ENCODE peak calls at places on chromosome 15, in six cellular contexts. One of them, this sample, is unnamed.

GRCh38 chr15:57732526-57733331 is 26.2 kb downstream of the POLR2M start:
- DNase-seq in mucosa of descending colon: peak
- DNase-seq in bronchial epithelial cell: peak
- DNase-seq in GM06990: no peak
- DNase-seq in uterus: no peak
- DNase-seq in left ventricle myocardium inferior: peak
- DNase-seq in this sample: peak

GRCh38 chr15:58222698-58223097 is 84.5 kb downstream of the AQP9 start:
- DNase-seq in mucosa of descending colon: no peak
- DNase-seq in bronchial epithelial cell: no peak
- DNase-seq in GM06990: no peak
- DNase-seq in uterus: no peak
- DNase-seq in left ventricle myocardium inferior: no peak
- DNase-seq in this sample: no peak

GRCh38 chr15:40307421-40308165 is at the start of gene PLCB2:
- DNase-seq in mucosa of descending colon: peak
- DNase-seq in bronchial epithelial cell: no peak
- DNase-seq in GM06990: peak
- DNase-seq in uterus: no peak
- DNase-seq in left ventricle myocardium inferior: peak
- DNase-seq in this sample: no peak

GRCh38 chr15:58243083-58243482 is 104.9 kb downstream of the AQP9 start:
- DNase-seq in mucosa of descending colon: no peak
- DNase-seq in bronchial epithelial cell: no peak
- DNase-seq in GM06990: no peak
- DNase-seq in uterus: no peak
- DNase-seq in left ventricle myocardium inferior: no peak
- DNase-seq in this sample: no peak

GRCh38 chr15:80669599-80670273 is 25.4 kb upstream of the ABHD17C start:
- DNase-seq in mucosa of descending colon: no peak
- DNase-seq in bronchial epithelial cell: peak
- DNase-seq in GM06990: peak
- DNase-seq in uterus: no peak
- DNase-seq in left ventricle myocardium inferior: no peak
- DNase-seq in this sample: peak

GRCh38 chr15:63402498-63403253 is 21.0 kb upstream of the CA12 start:
- DNase-seq in mucosa of descending colon: no peak
- DNase-seq in bronchial epithelial cell: peak
- DNase-seq in GM06990: no peak
- DNase-seq in uterus: no peak
- DNase-seq in left ventricle myocardium inferior: no peak
- DNase-seq in this sample: peak

GRCh38 chr15:70932397-70932796 is 39.8 kb downstream of the LRRC49 start:
- DNase-seq in mucosa of descending colon: no peak
- DNase-seq in bronchial epithelial cell: peak
- DNase-seq in GM06990: no peak
- DNase-seq in uterus: no peak
- DNase-seq in left ventricle myocardium inferior: no peak
- DNase-seq in this sample: no peak

GRCh38 chr15:29785068-29785467 is 37.2 kb downstream of the TJP1 start:
- DNase-seq in mucosa of descending colon: no peak
- DNase-seq in bronchial epithelial cell: no peak
- DNase-seq in GM06990: no peak
- DNase-seq in uterus: no peak
- DNase-seq in left ventricle myocardium inferior: no peak
- DNase-seq in this sample: peak

GRCh38 chr15:83886321-83886720 is 232.4 kb downstream of the ADAMTSL3 start:
- DNase-seq in mucosa of descending colon: no peak
- DNase-seq in bronchial epithelial cell: no peak
- DNase-seq in GM06990: no peak
- DNase-seq in uterus: no peak
- DNase-seq in left ventricle myocardium inferior: no peak
- DNase-seq in this sample: no peak

GRCh38 chr15:44033894-44034293 is 161.2 kb downstream of the FRMD5 start:
- DNase-seq in mucosa of descending colon: no peak
- DNase-seq in bronchial epithelial cell: peak
- DNase-seq in GM06990: no peak
- DNase-seq in uterus: no peak
- DNase-seq in left ventricle myocardium inferior: no peak
- DNase-seq in this sample: peak

GRCh38 chr15:57797145-57797544 is 90.6 kb downstream of the POLR2M start:
- DNase-seq in mucosa of descending colon: no peak
- DNase-seq in bronchial epithelial cell: no peak
- DNase-seq in GM06990: no peak
- DNase-seq in uterus: no peak
- DNase-seq in left ventricle myocardium inferior: no peak
- DNase-seq in this sample: no peak

GRCh38 chr15:100712226-100712625 is 109.8 kb downstream of the ASB7 start:
- DNase-seq in mucosa of descending colon: no peak
- DNase-seq in bronchial epithelial cell: no peak
- DNase-seq in GM06990: no peak
- DNase-seq in uterus: peak
- DNase-seq in left ventricle myocardium inferior: peak
- DNase-seq in this sample: no peak

GRCh38 chr15:81909229-81910087 is 136.4 kb downstream of the MEX3B start:
- DNase-seq in mucosa of descending colon: no peak
- DNase-seq in bronchial epithelial cell: no peak
- DNase-seq in GM06990: no peak
- DNase-seq in uterus: no peak
- DNase-seq in left ventricle myocardium inferior: no peak
- DNase-seq in this sample: no peak

GRCh38 chr15:55588818-55589122 is 625 bp upstream of the PYGO1 start:
- DNase-seq in mucosa of descending colon: no peak
- DNase-seq in bronchial epithelial cell: no peak
- DNase-seq in GM06990: no peak
- DNase-seq in uterus: no peak
- DNase-seq in left ventricle myocardium inferior: no peak
- DNase-seq in this sample: no peak

GRCh38 chr15:33710746-33711145 is 257.6 kb upstream of the CHRM5 start:
- DNase-seq in mucosa of descending colon: no peak
- DNase-seq in bronchial epithelial cell: no peak
- DNase-seq in GM06990: no peak
- DNase-seq in uterus: no peak
- DNase-seq in left ventricle myocardium inferior: no peak
- DNase-seq in this sample: no peak

GRCh38 chr15:33720952-33721351 is 247.3 kb upstream of the CHRM5 start:
- DNase-seq in mucosa of descending colon: no peak
- DNase-seq in bronchial epithelial cell: peak
- DNase-seq in GM06990: no peak
- DNase-seq in uterus: no peak
- DNase-seq in left ventricle myocardium inferior: no peak
- DNase-seq in this sample: peak

DNA sequence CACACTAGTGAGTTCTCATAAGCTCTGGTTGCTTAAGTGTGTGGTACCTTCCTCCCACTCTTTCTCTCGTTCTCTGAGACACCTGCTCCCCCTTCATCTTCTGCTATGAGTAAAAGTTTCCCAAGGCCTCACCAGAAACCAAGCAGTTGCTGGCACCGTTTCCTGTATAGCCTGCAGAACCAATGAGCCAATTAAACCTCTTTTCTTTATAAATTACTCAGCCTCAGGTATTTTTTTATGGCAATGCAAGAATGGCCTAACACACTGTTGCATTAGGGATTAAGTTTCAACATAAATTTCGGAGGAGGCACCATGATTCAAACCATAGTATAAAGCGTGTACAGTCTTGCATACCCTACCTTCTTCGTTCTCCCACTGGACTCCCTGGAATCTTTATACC is 252.3 kb upstream of the CHRM5 start:
- DNase-seq in mucosa of descending colon: no peak
- DNase-seq in bronchial epithelial cell: peak
- DNase-seq in GM06990: no peak
- DNase-seq in uterus: no peak
- DNase-seq in left ventricle myocardium inferior: no peak
- DNase-seq in this sample: no peak
- H3K4me3 ChIP-seq in mucosa of descending colon: no peak
- H3K4me3 ChIP-seq in bronchial epithelial cell: no peak
- H3K4me3 ChIP-seq in GM06990: no peak
- H3K4me3 ChIP-seq in uterus: no peak
- H3K4me3 ChIP-seq in left ventricle myocardium inferior: no peak
- H3K4me3 ChIP-seq in this sample: no peak

GRCh38 chr15:33467816-33468163 is 157.0 kb downstream of the RYR3 start:
- DNase-seq in mucosa of descending colon: no peak
- DNase-seq in bronchial epithelial cell: no peak
- DNase-seq in GM06990: no peak
- DNase-seq in uterus: no peak
- DNase-seq in left ventricle myocardium inferior: no peak
- DNase-seq in this sample: no peak
- TF ChIP-seq CTCF in mucosa of descending colon: no peak
- TF ChIP-seq CTCF in bronchial epithelial cell: no peak
- TF ChIP-seq CTCF in GM06990: no peak
- TF ChIP-seq CTCF in uterus: no peak
- TF ChIP-seq CTCF in left ventricle myocardium inferior: no peak
- TF ChIP-seq CTCF in this sample: no peak

GRCh38 chr15:23686466-23687142 is 501 bp downstream of the NDN start:
- DNase-seq in mucosa of descending colon: peak
- DNase-seq in bronchial epithelial cell: no peak
- DNase-seq in GM06990: no peak
- DNase-seq in uterus: no peak
- DNase-seq in left ventricle myocardium inferior: no peak
- DNase-seq in this sample: peak
- H3K4me3 ChIP-seq in mucosa of descending colon: peak
- H3K4me3 ChIP-seq in bronchial epithelial cell: peak
- H3K4me3 ChIP-seq in GM06990: no peak
- H3K4me3 ChIP-seq in uterus: peak
- H3K4me3 ChIP-seq in left ventricle myocardium inferior: peak
- H3K4me3 ChIP-seq in this sample: peak

GRCh38 chr15:52080031-52080430 is 32.5 kb downstream of the BCL2L10 start:
- DNase-seq in mucosa of descending colon: no peak
- DNase-seq in bronchial epithelial cell: peak
- DNase-seq in GM06990: no peak
- DNase-seq in uterus: no peak
- DNase-seq in left ventricle myocardium inferior: no peak
- DNase-seq in this sample: peak
- TF ChIP-seq CTCF in mucosa of descending colon: no peak
- TF ChIP-seq CTCF in bronchial epithelial cell: no peak
- TF ChIP-seq CTCF in GM06990: no peak
- TF ChIP-seq CTCF in uterus: no peak
- TF ChIP-seq CTCF in left ventricle myocardium inferior: no peak
- TF ChIP-seq CTCF in this sample: no peak

GRCh38 chr15:61764981-61765380 is 295.3 kb downstream of the VPS13C start:
- DNase-seq in mucosa of descending colon: no peak
- DNase-seq in bronchial epithelial cell: no peak
- DNase-seq in GM06990: no peak
- DNase-seq in uterus: no peak
- DNase-seq in left ventricle myocardium inferior: no peak
- DNase-seq in this sample: no peak
- H3K4me3 ChIP-seq in mucosa of descending colon: no peak
- H3K4me3 ChIP-seq in bronchial epithelial cell: no peak
- H3K4me3 ChIP-seq in GM06990: no peak
- H3K4me3 ChIP-seq in uterus: no peak
- H3K4me3 ChIP-seq in left ventricle myocardium inferior: no peak
- H3K4me3 ChIP-seq in this sample: no peak